ENCODE peak calls at places on chromosomes 4 and X, in nine cellular contexts. B, L, N, Y, C, A, O, T and V are unnamed samples.

GRCh38 chr4:96630839-96631238 is 790.9 kb downstream of the PDHA2 start:
- DNase-seq in B (no peak), L (no peak), N (no peak), Y (no peak), C (no peak), A (no peak), O (no peak), T (no peak), V (no peak)

GRCh38 chrX:135974279-135974856 is 580 bp upstream of the MMGT1 start:
- DNase-seq in B (peak), L (peak), N (no peak), Y (peak), C (peak), A (peak), O (no peak), T (peak), V (no peak)

GRCh38 chrX:135421932-135422809 is at the start of gene SMIM10L2A:
- DNase-seq in B (no peak), L (no peak), N (no peak), Y (no peak), C (no peak), A (no peak), O (no peak), T (no peak), V (no peak)

GRCh38 chr4:54093609-54094240 is 6.2 kb upstream of the GSX2 start:
- DNase-seq in B (no peak), L (no peak), N (no peak), Y (no peak), C (no peak), A (no peak), O (no peak), T (no peak), V (no peak)

GRCh38 chr4:70518269-70518668 is at the start of gene AMTN:
- DNase-seq in B (no peak), L (no peak), N (no peak), Y (no peak), C (no peak), A (no peak), O (no peak), T (no peak), V (no peak)

GRCh38 chr4:93791570-93792195 is 36.9 kb upstream of the ATOH1 start:
- DNase-seq in B (peak), L (peak), N (peak), Y (peak), C (peak), A (peak), O (peak), T (peak), V (peak)

GRCh38 chr4:147640331-147640730 is 23.1 kb downstream of the TMEM184C start:
- DNase-seq in B (no peak), L (no peak), N (no peak), Y (no peak), C (peak), A (no peak), O (peak), T (no peak), V (peak)

GRCh38 chr4:27791640-27792039 is 931.0 kb downstream of the STIM2 start:
- DNase-seq in B (no peak), L (no peak), N (no peak), Y (no peak), C (no peak), A (no peak), O (no peak), T (no peak), V (no peak)

GRCh38 chr4:39486221-39486804 is 27.5 kb downstream of the LIAS start:
- DNase-seq in B (no peak), L (no peak), N (no peak), Y (no peak), C (no peak), A (no peak), O (no peak), T (no peak), V (no peak)

GRCh38 chrX:25015486-25016360 is at the start of gene ARX:
- DNase-seq in B (peak), L (peak), N (no peak), Y (no peak), C (no peak), A (no peak), O (peak), T (peak), V (no peak)

GRCh38 chrX:97158270-97158669 is 274.6 kb downstream of the RPA4 start:
- DNase-seq in B (no peak), L (no peak), N (no peak), Y (no peak), C (no peak), A (no peak), O (no peak), T (no peak), V (no peak)

GRCh38 chr4:152691761-152692160 is 12.0 kb upstream of the TMEM154 start:
- DNase-seq in B (no peak), L (no peak), N (peak), Y (no peak), C (no peak), A (no peak), O (no peak), T (no peak), V (no peak)

GRCh38 chrX:9681422-9681821 is 84.2 kb downstream of the GPR143 start:
- DNase-seq in B (no peak), L (no peak), N (no peak), Y (no peak), C (no peak), A (no peak), O (peak), T (no peak), V (no peak)

GRCh38 chrX:3939967-3940610 is 226.6 kb upstream of the PRKX start:
- DNase-seq in B (no peak), L (no peak), N (peak), Y (peak), C (peak), A (no peak), O (peak), T (peak), V (no peak)

GRCh38 chr4:71300964-71301363 is 37.9 kb upstream of the SLC4A4 start:
- DNase-seq in B (peak), L (no peak), N (no peak), Y (no peak), C (no peak), A (no peak), O (no peak), T (no peak), V (no peak)

GRCh38 chr4:114264877-114265291 is 285.4 kb upstream of the ARSJ start:
- DNase-seq in B (no peak), L (no peak), N (no peak), Y (no peak), C (no peak), A (no peak), O (no peak), T (no peak), V (no peak)

GRCh38 chr4:61533140-61533539 is 333.0 kb downstream of the ADGRL3 start:
- DNase-seq in B (no peak), L (no peak), N (no peak), Y (no peak), C (no peak), A (no peak), O (no peak), T (no peak), V (no peak)

GRCh38 chr4:132642196-132642817 is 506.8 kb upstream of the PCDH10 start:
- DNase-seq in B (no peak), L (no peak), N (peak), Y (peak), C (peak), A (peak), O (no peak), T (peak), V (no peak)

GRCh38 chr4:8359193-8359592 is 81.3 kb downstream of the ACOX3 start:
- DNase-seq in B (no peak), L (no peak), N (no peak), Y (no peak), C (no peak), A (no peak), O (no peak), T (no peak), V (no peak)

GRCh38 chr4:145482209-145483021 is 762 bp downstream of the SMAD1 start:
- DNase-seq in B (peak), L (peak), N (peak), Y (peak), C (peak), A (peak), O (peak), T (peak), V (peak)

GRCh38 chr4:68630371-68630770 is 40.1 kb downstream of the UGT2B15 start:
- DNase-seq in B (no peak), L (no peak), N (no peak), Y (no peak), C (no peak), A (no peak), O (no peak), T (no peak), V (no peak)

GRCh38 chr4:7255488-7255881 is 63.1 kb downstream of the SORCS2 start:
- DNase-seq in B (no peak), L (no peak), N (no peak), Y (no peak), C (no peak), A (no peak), O (no peak), T (no peak), V (no peak)

GRCh38 chrX:42746606-42747005 is 31.4 kb downstream of the PPP1R2C start:
- DNase-seq in B (no peak), L (no peak), N (no peak), Y (no peak), C (peak), A (no peak), O (peak), T (no peak), V (peak)

GRCh38 chrX:47204970-47205369 is 11.3 kb downstream of the UBA1 start:
- DNase-seq in B (no peak), L (no peak), N (no peak), Y (no peak), C (no peak), A (no peak), O (no peak), T (no peak), V (no peak)

GRCh38 chrX:27679281-27679680 is 89.1 kb downstream of the DCAF8L2 start:
- DNase-seq in B (no peak), L (no peak), N (no peak), Y (no peak), C (no peak), A (no peak), O (no peak), T (peak), V (no peak)